ENCODE peak calls at places on chromosomes 13 and 19, in seven cellular contexts. K is GM23338, V is tibial nerve, X is fibroblast of lung, U is A549, I is adrenal gland, A is left lung. S is an unnamed sample. For H3K4me1, the result is how much of the 10 kb centered on the place peaks cover.

GRCh38 chr19:46718157-46718933 is 1.4 kb upstream of the PRKD2 start:
- DNase-seq in K (peak), V (no peak), X (no peak), U (peak), I (no peak), A (no peak), S (peak)

GRCh38 chr13:43991773-43992201 is 112.1 kb downstream of the LACC1 start:
- DNase-seq in K (peak), V (no peak), X (no peak), U (no peak), I (no peak), A (no peak), S (no peak)

GRCh38 chr19:24141612-24142011 is 54.6 kb downstream of the ZNF254 start:
- DNase-seq in K (no peak), V (no peak), X (peak), U (no peak), I (no peak), A (no peak), S (no peak)

GRCh38 chr13:65461590-65461989 is 1768.5 kb downstream of the PCDH9 start:
- DNase-seq in K (peak), V (no peak), X (peak), U (no peak), I (no peak), A (no peak), S (no peak)

GRCh38 chr13:93765811-93766210 is 539.2 kb downstream of the GPC6 start:
- DNase-seq in K (no peak), V (no peak), X (no peak), U (no peak), I (no peak), A (no peak), S (no peak)

GRCh38 chr13:113110048-113110851 is 4.7 kb downstream of the F7 start:
- DNase-seq in K (peak), V (no peak), X (peak), U (no peak), I (no peak), A (peak), S (peak)

GRCh38 chr19:18173572-18174294 is at the start of gene IFI30:
- DNase-seq in K (peak), V (peak), X (no peak), U (peak), I (peak), A (peak), S (peak)

GRCh38 chr13:73231456-73231855 is 172.7 kb downstream of the KLF5 start:
- DNase-seq in K (no peak), V (no peak), X (no peak), U (no peak), I (no peak), A (no peak), S (no peak)

GRCh38 chr19:4303778-4304508 is 455 bp upstream of the FSD1 start:
- DNase-seq in K (no peak), V (no peak), X (no peak), U (no peak), I (no peak), A (no peak), S (no peak)

GRCh38 chr19:30480097-30480496 is 107.9 kb downstream of the ZNF536 start:
- DNase-seq in K (no peak), V (no peak), X (no peak), U (no peak), I (no peak), A (no peak), S (no peak)

GRCh38 chr19:35742121-35742724 is at the start of gene IGFLR1:
- DNase-seq in K (no peak), V (no peak), X (no peak), U (no peak), I (peak), A (peak), S (peak)

GRCh38 chr19:55529636-55530230 is 7.2 kb downstream of the SBK2 start:
- DNase-seq in K (no peak), V (no peak), X (no peak), U (no peak), I (no peak), A (no peak), S (no peak)

GRCh38 chr19:28710278-28710677 is 502.7 kb downstream of the UQCRFS1 start:
- DNase-seq in K (peak), V (peak), X (peak), U (peak), I (no peak), A (no peak), S (no peak)

GRCh38 chr19:34128558-34129250 is 43.6 kb upstream of the LSM14A start:
- DNase-seq in K (no peak), V (no peak), X (peak), U (no peak), I (no peak), A (no peak), S (no peak)

GRCh38 chr13:29888306-29888705 is 37.9 kb upstream of the UBL3 start:
- DNase-seq in K (no peak), V (no peak), X (no peak), U (no peak), I (no peak), A (no peak), S (no peak)

GRCh38 chr19:33248954-33249613 is 23.4 kb upstream of the SLC7A10 start:
- DNase-seq in K (no peak), V (no peak), X (no peak), U (peak), I (no peak), A (peak), S (peak)

GRCh38 chr19:33273881-33274662 is 28.3 kb downstream of the CEBPA start:
- DNase-seq in K (no peak), V (peak), X (peak), U (no peak), I (peak), A (peak), S (no peak)

GRCh38 chr13:109976206-109976997 is 190.0 kb upstream of the IRS2 start:
- DNase-seq in K (no peak), V (no peak), X (no peak), U (no peak), I (no peak), A (no peak), S (peak)

GRCh38 chr13:48235100-48235813 is 2.3 kb downstream of the ITM2B start:
- DNase-seq in K (peak), V (no peak), X (peak), U (no peak), I (peak), A (no peak), S (peak)

GRCh38 chr19:29255912-29256311 is 43.0 kb upstream of the UQCRFS1 start:
- DNase-seq in K (no peak), V (no peak), X (no peak), U (no peak), I (no peak), A (no peak), S (no peak)

GRCh38 chr19:18839465-18840287 is 7.9 kb downstream of the UPF1 start:
- DNase-seq in K (peak), V (no peak), X (no peak), U (no peak), I (peak), A (no peak), S (no peak)

GRCh38 chr13:113882266-113882627 is 18.4 kb upstream of the GAS6 start:
- DNase-seq in K (no peak), V (peak), X (no peak), U (no peak), I (peak), A (no peak), S (peak)

GRCh38 chr19:29596885-29597525 is 9.1 kb upstream of the POP4 start:
- DNase-seq in K (peak), V (no peak), X (no peak), U (no peak), I (no peak), A (no peak), S (no peak)

GRCh38 chr13:40023608-40024577 is 368.4 kb downstream of the COG6 start:
- DNase-seq in K (no peak), V (no peak), X (no peak), U (no peak), I (no peak), A (no peak), S (no peak)

GRCh38 chr13:25136872-25137623 is 35.0 kb downstream of the AMER2 start:
- DNase-seq in K (peak), V (no peak), X (no peak), U (no peak), I (no peak), A (no peak), S (no peak)

GRCh38 chr13:33125821-33126570 is 109.8 kb downstream of the KL start:
- DNase-seq in K (peak), V (peak), X (peak), U (peak), I (peak), A (no peak), S (peak)

GRCh38 chr13:112978561-112979405 is 9.8 kb downstream of the MCF2L start:
- DNase-seq in K (no peak), V (no peak), X (no peak), U (no peak), I (no peak), A (no peak), S (peak)

GRCh38 chr19:47778954-47779351 is 450 bp downstream of the SELENOW start:
- DNase-seq in K (no peak), V (peak), X (peak), U (no peak), I (no peak), A (peak), S (peak)

GRCh38 chr19:48966541-48967345 is 1.6 kb downstream of the FTL start:
- DNase-seq in K (no peak), V (no peak), X (no peak), U (no peak), I (no peak), A (no peak), S (no peak)
- H3K4me1 ChIP-seq in K (under half), V (under half), X (under half), U (half or more), I (under half), A (half or more), S (under half)

GRCh38 chr19:2250765-2251576 is 1.8 kb downstream of the AMH start:
- DNase-seq in K (peak), V (no peak), X (no peak), U (no peak), I (no peak), A (no peak), S (no peak)
- H3K4me3 ChIP-seq in K (no peak), V (peak), X (no peak), U (no peak), I (no peak), A (no peak), S (no peak)

GRCh38 chr13:41696163-41697003 is 239.0 kb downstream of the RGCC start:
- DNase-seq in K (peak), V (no peak), X (peak), U (peak), I (no peak), A (no peak), S (no peak)

GRCh38 chr13:41697578-41697977 is 240.2 kb downstream of the RGCC start:
- DNase-seq in K (peak), V (no peak), X (no peak), U (no peak), I (no peak), A (no peak), S (no peak)

GRCh38 chr13:41694902-41695301 is 237.6 kb downstream of the RGCC start:
- DNase-seq in K (no peak), V (peak), X (peak), U (peak), I (peak), A (peak), S (peak)

GRCh38 chr13:41700790-41701310 is 243.5 kb downstream of the RGCC start:
- DNase-seq in K (no peak), V (no peak), X (peak), U (no peak), I (peak), A (no peak), S (no peak)

DNA sequence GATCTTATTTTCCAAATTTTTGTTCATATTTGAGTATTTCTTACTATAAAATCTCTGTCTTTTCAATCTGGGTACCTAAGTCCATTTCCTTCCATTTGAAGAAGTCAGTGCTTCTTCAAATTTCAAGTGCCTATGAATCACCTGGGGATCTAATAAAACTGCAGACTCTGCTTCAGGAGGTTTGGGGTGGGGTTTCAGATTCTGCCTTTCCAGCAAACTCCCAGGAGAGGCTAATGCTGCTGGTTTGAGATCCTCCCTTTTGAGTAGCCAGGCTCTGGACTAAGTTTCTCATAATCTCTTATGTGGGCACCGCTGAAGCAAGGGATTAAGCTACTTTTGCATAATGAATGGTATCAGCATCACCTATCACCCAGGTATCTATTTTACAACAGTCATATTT is 242.4 kb downstream of the RGCC start:
- DNase-seq in K (no peak), V (no peak), X (no peak), U (no peak), I (no peak), A (no peak), S (no peak)
- H3K4me1 ChIP-seq in K (under half), V (under half), X (under half), U (half or more), I (under half), A (under half), S (under half)

DNA sequence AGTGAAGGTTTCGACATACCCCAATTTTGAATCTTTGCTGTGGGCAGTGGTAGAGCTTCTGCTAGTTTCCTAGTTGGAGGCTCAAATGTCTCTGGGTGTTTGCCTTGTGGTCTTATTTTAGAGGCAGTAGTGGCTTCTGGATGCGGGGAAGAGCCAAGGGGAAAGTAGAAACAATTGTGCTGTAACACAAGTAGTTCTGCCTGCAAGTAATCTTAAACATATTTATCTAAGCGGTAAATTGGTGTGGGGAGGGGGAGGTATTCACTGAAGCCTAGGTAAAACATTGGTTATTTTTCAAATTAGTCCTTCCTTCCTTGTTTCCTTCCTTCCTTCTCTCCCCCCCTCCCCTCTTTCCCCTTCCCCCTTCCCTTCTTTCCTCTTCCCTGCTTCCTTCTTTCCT is at the start of gene PCDH20:
- DNase-seq in K (no peak), V (no peak), X (no peak), U (no peak), I (no peak), A (no peak), S (no peak)
- H3K4me3 ChIP-seq in K (peak), V (peak), X (peak), U (peak), I (no peak), A (peak), S (peak)

GRCh38 chr19:50383852-50384684 is at the start of gene POLD1:
- DNase-seq in K (peak), V (peak), X (peak), U (peak), I (peak), A (peak), S (peak)

GRCh38 chr19:50380767-50381166 is 3.4 kb upstream of the POLD1 start:
- DNase-seq in K (no peak), V (no peak), X (no peak), U (no peak), I (no peak), A (no peak), S (peak)

GRCh38 chr19:50381881-50382729 is 2.0 kb upstream of the POLD1 start:
- DNase-seq in K (peak), V (no peak), X (no peak), U (no peak), I (no peak), A (no peak), S (peak)

GRCh38 chr19:50384685-50385535 is 763 bp downstream of the POLD1 start:
- DNase-seq in K (peak), V (no peak), X (peak), U (no peak), I (no peak), A (peak), S (no peak)

DNA sequence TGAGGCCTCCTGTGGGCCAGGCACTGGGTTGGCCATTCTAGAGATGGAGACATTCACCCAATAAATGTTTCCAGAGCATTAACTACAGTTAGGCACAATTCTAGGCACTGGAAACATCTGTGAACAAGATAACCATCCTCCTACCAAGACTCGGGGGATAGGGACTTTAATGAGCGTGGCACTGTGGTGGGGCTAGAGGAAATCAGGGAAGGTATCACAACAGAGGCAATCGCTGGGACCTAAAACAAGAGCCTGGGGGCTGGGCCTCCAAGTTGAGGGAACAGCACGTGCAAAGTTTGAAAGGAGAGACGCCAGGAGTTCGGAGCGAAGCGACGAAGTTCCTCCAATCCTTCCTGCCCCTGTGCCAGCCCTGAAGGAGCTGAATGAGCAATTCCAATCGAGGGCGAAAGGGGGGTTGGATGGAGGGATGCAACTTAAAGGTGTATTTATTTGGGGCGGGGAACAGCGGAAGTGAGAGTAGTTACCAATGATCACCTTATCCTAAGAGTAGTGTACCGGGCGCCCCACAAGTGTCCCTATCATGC is 768 bp upstream of the POLD1 start:
- DNase-seq in K (peak), V (peak), X (no peak), U (no peak), I (no peak), A (no peak), S (no peak)
- H3K4me1 ChIP-seq in K (under half), V (under half), X (under half), U (under half), I (under half), A (half or more), S (under half)